ENCODE peak calls at places on chromosomes 6 and 20, in ten cellular contexts. One of them, this sample, is unnamed.

GRCh38 chr20:47306095-47306494 is 50.4 kb downstream of the ZMYND8 start:
- DNase-seq in effector CD4-positive, alpha-beta T cell: no peak
- DNase-seq in stimulated activated CD4-positive, alpha-beta T cell treated with anti-CD3 and anti-CD28 coated beads, Interleukin-2, amount 100 ng/mL, for 48 hours: no peak
- DNase-seq in AG08395: no peak
- DNase-seq in H4: no peak
- DNase-seq in AG10803: no peak
- DNase-seq in pancreas: no peak
- DNase-seq in HAP-1: no peak
- DNase-seq in adrenal gland: peak
- DNase-seq in stimulated activated CD8-positive, alpha-beta memory T cell treated with anti-CD3 and anti-CD28 coated beads, Interleukin-2, amount 100 ng/mL, for 48 hours: no peak
- DNase-seq in this sample: no peak

GRCh38 chr6:108796875-108797274 is 51.3 kb upstream of the ARMC2 start:
- DNase-seq in AG10803: no peak
- DNase-seq in effector CD4-positive, alpha-beta T cell: no peak
- DNase-seq in AG08395: no peak
- DNase-seq in H4: no peak
- DNase-seq in stimulated activated CD8-positive, alpha-beta memory T cell treated with anti-CD3 and anti-CD28 coated beads, Interleukin-2, amount 100 ng/mL, for 48 hours: no peak
- DNase-seq in HAP-1: peak
- DNase-seq in adrenal gland: no peak
- DNase-seq in pancreas: no peak
- DNase-seq in stimulated activated CD4-positive, alpha-beta T cell treated with anti-CD3 and anti-CD28 coated beads, Interleukin-2, amount 100 ng/mL, for 48 hours: no peak
- DNase-seq in this sample: no peak

GRCh38 chr20:23156170-23156841 is 70.2 kb upstream of the CD93 start:
- DNase-seq in pancreas: no peak
- DNase-seq in adrenal gland: peak
- DNase-seq in H4: peak
- DNase-seq in effector CD4-positive, alpha-beta T cell: no peak
- DNase-seq in HAP-1: no peak
- DNase-seq in stimulated activated CD8-positive, alpha-beta memory T cell treated with anti-CD3 and anti-CD28 coated beads, Interleukin-2, amount 100 ng/mL, for 48 hours: no peak
- DNase-seq in AG10803: peak
- DNase-seq in stimulated activated CD4-positive, alpha-beta T cell treated with anti-CD3 and anti-CD28 coated beads, Interleukin-2, amount 100 ng/mL, for 48 hours: no peak
- DNase-seq in AG08395: peak
- DNase-seq in this sample: peak

GRCh38 chr6:144753023-144753705 is 468.0 kb downstream of the UTRN start:
- DNase-seq in AG08395: no peak
- DNase-seq in adrenal gland: no peak
- DNase-seq in HAP-1: no peak
- DNase-seq in pancreas: no peak
- DNase-seq in effector CD4-positive, alpha-beta T cell: no peak
- DNase-seq in AG10803: no peak
- DNase-seq in H4: no peak
- DNase-seq in stimulated activated CD4-positive, alpha-beta T cell treated with anti-CD3 and anti-CD28 coated beads, Interleukin-2, amount 100 ng/mL, for 48 hours: no peak
- DNase-seq in stimulated activated CD8-positive, alpha-beta memory T cell treated with anti-CD3 and anti-CD28 coated beads, Interleukin-2, amount 100 ng/mL, for 48 hours: no peak
- DNase-seq in this sample: no peak

GRCh38 chr20:8318999-8319614 is 187.0 kb downstream of the PLCB1 start:
- DNase-seq in effector CD4-positive, alpha-beta T cell: no peak
- DNase-seq in AG10803: no peak
- DNase-seq in pancreas: no peak
- DNase-seq in stimulated activated CD8-positive, alpha-beta memory T cell treated with anti-CD3 and anti-CD28 coated beads, Interleukin-2, amount 100 ng/mL, for 48 hours: no peak
- DNase-seq in HAP-1: no peak
- DNase-seq in adrenal gland: no peak
- DNase-seq in stimulated activated CD4-positive, alpha-beta T cell treated with anti-CD3 and anti-CD28 coated beads, Interleukin-2, amount 100 ng/mL, for 48 hours: no peak
- DNase-seq in AG08395: no peak
- DNase-seq in H4: no peak
- DNase-seq in this sample: no peak

GRCh38 chr6:116648161-116648560 is 20.4 kb downstream of the ZUP1 start:
- DNase-seq in HAP-1: no peak
- DNase-seq in effector CD4-positive, alpha-beta T cell: no peak
- DNase-seq in AG08395: no peak
- DNase-seq in stimulated activated CD8-positive, alpha-beta memory T cell treated with anti-CD3 and anti-CD28 coated beads, Interleukin-2, amount 100 ng/mL, for 48 hours: no peak
- DNase-seq in H4: no peak
- DNase-seq in pancreas: no peak
- DNase-seq in AG10803: no peak
- DNase-seq in stimulated activated CD4-positive, alpha-beta T cell treated with anti-CD3 and anti-CD28 coated beads, Interleukin-2, amount 100 ng/mL, for 48 hours: no peak
- DNase-seq in adrenal gland: no peak
- DNase-seq in this sample: no peak

GRCh38 chr6:35181933-35182612 is 31.7 kb upstream of the SCUBE3 start:
- DNase-seq in H4: peak
- DNase-seq in stimulated activated CD8-positive, alpha-beta memory T cell treated with anti-CD3 and anti-CD28 coated beads, Interleukin-2, amount 100 ng/mL, for 48 hours: no peak
- DNase-seq in pancreas: no peak
- DNase-seq in adrenal gland: peak
- DNase-seq in AG10803: peak
- DNase-seq in effector CD4-positive, alpha-beta T cell: no peak
- DNase-seq in HAP-1: no peak
- DNase-seq in AG08395: peak
- DNase-seq in stimulated activated CD4-positive, alpha-beta T cell treated with anti-CD3 and anti-CD28 coated beads, Interleukin-2, amount 100 ng/mL, for 48 hours: no peak
- DNase-seq in this sample: peak

GRCh38 chr6:2733324-2733723 is 17.4 kb downstream of the MYLK4 start:
- DNase-seq in pancreas: no peak
- DNase-seq in adrenal gland: peak
- DNase-seq in AG08395: no peak
- DNase-seq in stimulated activated CD4-positive, alpha-beta T cell treated with anti-CD3 and anti-CD28 coated beads, Interleukin-2, amount 100 ng/mL, for 48 hours: peak
- DNase-seq in effector CD4-positive, alpha-beta T cell: no peak
- DNase-seq in stimulated activated CD8-positive, alpha-beta memory T cell treated with anti-CD3 and anti-CD28 coated beads, Interleukin-2, amount 100 ng/mL, for 48 hours: peak
- DNase-seq in AG10803: no peak
- DNase-seq in H4: no peak
- DNase-seq in HAP-1: no peak
- DNase-seq in this sample: peak

GRCh38 chr6:75234126-75234865 is 9.3 kb downstream of the COX7A2 start:
- DNase-seq in AG10803: no peak
- DNase-seq in effector CD4-positive, alpha-beta T cell: no peak
- DNase-seq in H4: no peak
- DNase-seq in pancreas: no peak
- DNase-seq in AG08395: no peak
- DNase-seq in stimulated activated CD4-positive, alpha-beta T cell treated with anti-CD3 and anti-CD28 coated beads, Interleukin-2, amount 100 ng/mL, for 48 hours: no peak
- DNase-seq in HAP-1: no peak
- DNase-seq in adrenal gland: no peak
- DNase-seq in stimulated activated CD8-positive, alpha-beta memory T cell treated with anti-CD3 and anti-CD28 coated beads, Interleukin-2, amount 100 ng/mL, for 48 hours: no peak
- DNase-seq in this sample: no peak

GRCh38 chr20:50070361-50070760 is 42.6 kb downstream of the UBE2V1 start:
- DNase-seq in HAP-1: no peak
- DNase-seq in AG08395: no peak
- DNase-seq in stimulated activated CD4-positive, alpha-beta T cell treated with anti-CD3 and anti-CD28 coated beads, Interleukin-2, amount 100 ng/mL, for 48 hours: no peak
- DNase-seq in pancreas: no peak
- DNase-seq in adrenal gland: no peak
- DNase-seq in effector CD4-positive, alpha-beta T cell: no peak
- DNase-seq in AG10803: no peak
- DNase-seq in stimulated activated CD8-positive, alpha-beta memory T cell treated with anti-CD3 and anti-CD28 coated beads, Interleukin-2, amount 100 ng/mL, for 48 hours: no peak
- DNase-seq in H4: no peak
- DNase-seq in this sample: no peak

GRCh38 chr20:46230811-46231282 is 77.5 kb downstream of the CDH22 start:
- DNase-seq in stimulated activated CD4-positive, alpha-beta T cell treated with anti-CD3 and anti-CD28 coated beads, Interleukin-2, amount 100 ng/mL, for 48 hours: no peak
- DNase-seq in adrenal gland: no peak
- DNase-seq in HAP-1: peak
- DNase-seq in pancreas: no peak
- DNase-seq in AG08395: peak
- DNase-seq in effector CD4-positive, alpha-beta T cell: no peak
- DNase-seq in AG10803: peak
- DNase-seq in stimulated activated CD8-positive, alpha-beta memory T cell treated with anti-CD3 and anti-CD28 coated beads, Interleukin-2, amount 100 ng/mL, for 48 hours: no peak
- DNase-seq in H4: no peak
- DNase-seq in this sample: peak

GRCh38 chr6:157099912-157100593 is 223.3 kb downstream of the TMEM242 start:
- DNase-seq in AG10803: no peak
- DNase-seq in pancreas: no peak
- DNase-seq in stimulated activated CD4-positive, alpha-beta T cell treated with anti-CD3 and anti-CD28 coated beads, Interleukin-2, amount 100 ng/mL, for 48 hours: peak
- DNase-seq in adrenal gland: no peak
- DNase-seq in effector CD4-positive, alpha-beta T cell: peak
- DNase-seq in stimulated activated CD8-positive, alpha-beta memory T cell treated with anti-CD3 and anti-CD28 coated beads, Interleukin-2, amount 100 ng/mL, for 48 hours: no peak
- DNase-seq in HAP-1: no peak
- DNase-seq in AG08395: no peak
- DNase-seq in H4: no peak
- DNase-seq in this sample: no peak

GRCh38 chr6:16711551-16712249 is 49.6 kb downstream of the ATXN1 start:
- DNase-seq in AG10803: no peak
- DNase-seq in effector CD4-positive, alpha-beta T cell: peak
- DNase-seq in H4: peak
- DNase-seq in AG08395: no peak
- DNase-seq in pancreas: no peak
- DNase-seq in adrenal gland: no peak
- DNase-seq in HAP-1: no peak
- DNase-seq in stimulated activated CD4-positive, alpha-beta T cell treated with anti-CD3 and anti-CD28 coated beads, Interleukin-2, amount 100 ng/mL, for 48 hours: no peak
- DNase-seq in stimulated activated CD8-positive, alpha-beta memory T cell treated with anti-CD3 and anti-CD28 coated beads, Interleukin-2, amount 100 ng/mL, for 48 hours: no peak
- DNase-seq in this sample: peak

GRCh38 chr6:45488884-45489283 is 111.2 kb upstream of the SUPT3H start:
- DNase-seq in H4: no peak
- DNase-seq in stimulated activated CD8-positive, alpha-beta memory T cell treated with anti-CD3 and anti-CD28 coated beads, Interleukin-2, amount 100 ng/mL, for 48 hours: no peak
- DNase-seq in AG08395: no peak
- DNase-seq in effector CD4-positive, alpha-beta T cell: no peak
- DNase-seq in pancreas: no peak
- DNase-seq in adrenal gland: no peak
- DNase-seq in AG10803: no peak
- DNase-seq in stimulated activated CD4-positive, alpha-beta T cell treated with anti-CD3 and anti-CD28 coated beads, Interleukin-2, amount 100 ng/mL, for 48 hours: no peak
- DNase-seq in HAP-1: no peak
- DNase-seq in this sample: no peak

GRCh38 chr6:99026135-99026534 is 78.4 kb upstream of the FBXL4 start:
- DNase-seq in stimulated activated CD4-positive, alpha-beta T cell treated with anti-CD3 and anti-CD28 coated beads, Interleukin-2, amount 100 ng/mL, for 48 hours: no peak
- DNase-seq in stimulated activated CD8-positive, alpha-beta memory T cell treated with anti-CD3 and anti-CD28 coated beads, Interleukin-2, amount 100 ng/mL, for 48 hours: no peak
- DNase-seq in effector CD4-positive, alpha-beta T cell: no peak
- DNase-seq in AG08395: no peak
- DNase-seq in H4: no peak
- DNase-seq in HAP-1: no peak
- DNase-seq in adrenal gland: no peak
- DNase-seq in pancreas: no peak
- DNase-seq in AG10803: no peak
- DNase-seq in this sample: no peak

GRCh38 chr6:40774932-40775331 is 187.8 kb upstream of the LRFN2 start:
- DNase-seq in HAP-1: no peak
- DNase-seq in adrenal gland: no peak
- DNase-seq in pancreas: no peak
- DNase-seq in AG08395: no peak
- DNase-seq in stimulated activated CD8-positive, alpha-beta memory T cell treated with anti-CD3 and anti-CD28 coated beads, Interleukin-2, amount 100 ng/mL, for 48 hours: no peak
- DNase-seq in H4: no peak
- DNase-seq in effector CD4-positive, alpha-beta T cell: no peak
- DNase-seq in AG10803: no peak
- DNase-seq in stimulated activated CD4-positive, alpha-beta T cell treated with anti-CD3 and anti-CD28 coated beads, Interleukin-2, amount 100 ng/mL, for 48 hours: no peak
- DNase-seq in this sample: no peak

GRCh38 chr6:106421491-106421890 is 61.0 kb downstream of the CRYBG1 start:
- DNase-seq in stimulated activated CD4-positive, alpha-beta T cell treated with anti-CD3 and anti-CD28 coated beads, Interleukin-2, amount 100 ng/mL, for 48 hours: no peak
- DNase-seq in H4: no peak
- DNase-seq in HAP-1: no peak
- DNase-seq in AG08395: no peak
- DNase-seq in effector CD4-positive, alpha-beta T cell: no peak
- DNase-seq in AG10803: no peak
- DNase-seq in pancreas: no peak
- DNase-seq in adrenal gland: no peak
- DNase-seq in stimulated activated CD8-positive, alpha-beta memory T cell treated with anti-CD3 and anti-CD28 coated beads, Interleukin-2, amount 100 ng/mL, for 48 hours: no peak
- DNase-seq in this sample: peak

GRCh38 chr6:43508481-43509141 is 1.5 kb downstream of the LRRC73 start:
- DNase-seq in pancreas: no peak
- DNase-seq in HAP-1: no peak
- DNase-seq in effector CD4-positive, alpha-beta T cell: no peak
- DNase-seq in stimulated activated CD8-positive, alpha-beta memory T cell treated with anti-CD3 and anti-CD28 coated beads, Interleukin-2, amount 100 ng/mL, for 48 hours: no peak
- DNase-seq in AG08395: no peak
- DNase-seq in H4: no peak
- DNase-seq in adrenal gland: no peak
- DNase-seq in AG10803: no peak
- DNase-seq in stimulated activated CD4-positive, alpha-beta T cell treated with anti-CD3 and anti-CD28 coated beads, Interleukin-2, amount 100 ng/mL, for 48 hours: no peak
- DNase-seq in this sample: no peak

GRCh38 chr6:39357998-39358686 is 35.6 kb upstream of the KCNK16 start:
- DNase-seq in effector CD4-positive, alpha-beta T cell: no peak
- DNase-seq in AG10803: peak
- DNase-seq in AG08395: peak
- DNase-seq in pancreas: peak
- DNase-seq in H4: peak
- DNase-seq in HAP-1: no peak
- DNase-seq in stimulated activated CD8-positive, alpha-beta memory T cell treated with anti-CD3 and anti-CD28 coated beads, Interleukin-2, amount 100 ng/mL, for 48 hours: no peak
- DNase-seq in stimulated activated CD4-positive, alpha-beta T cell treated with anti-CD3 and anti-CD28 coated beads, Interleukin-2, amount 100 ng/mL, for 48 hours: no peak
- DNase-seq in adrenal gland: peak
- DNase-seq in this sample: peak

GRCh38 chr20:37096415-37097039 is 730 bp upstream of the RBL1 start:
- DNase-seq in HAP-1: peak
- DNase-seq in pancreas: no peak
- DNase-seq in adrenal gland: no peak
- DNase-seq in H4: no peak
- DNase-seq in effector CD4-positive, alpha-beta T cell: no peak
- DNase-seq in stimulated activated CD8-positive, alpha-beta memory T cell treated with anti-CD3 and anti-CD28 coated beads, Interleukin-2, amount 100 ng/mL, for 48 hours: no peak
- DNase-seq in AG10803: no peak
- DNase-seq in AG08395: no peak
- DNase-seq in stimulated activated CD4-positive, alpha-beta T cell treated with anti-CD3 and anti-CD28 coated beads, Interleukin-2, amount 100 ng/mL, for 48 hours: no peak
- DNase-seq in this sample: no peak

GRCh38 chr6:11343963-11344714 is 111.7 kb upstream of the NEDD9 start:
- DNase-seq in AG10803: no peak
- DNase-seq in AG08395: no peak
- DNase-seq in stimulated activated CD4-positive, alpha-beta T cell treated with anti-CD3 and anti-CD28 coated beads, Interleukin-2, amount 100 ng/mL, for 48 hours: no peak
- DNase-seq in pancreas: no peak
- DNase-seq in stimulated activated CD8-positive, alpha-beta memory T cell treated with anti-CD3 and anti-CD28 coated beads, Interleukin-2, amount 100 ng/mL, for 48 hours: no peak
- DNase-seq in adrenal gland: no peak
- DNase-seq in effector CD4-positive, alpha-beta T cell: no peak
- DNase-seq in H4: no peak
- DNase-seq in HAP-1: no peak
- DNase-seq in this sample: no peak

GRCh38 chr20:62668441-62669027 is 26.2 kb downstream of the SLCO4A1 start:
- DNase-seq in stimulated activated CD8-positive, alpha-beta memory T cell treated with anti-CD3 and anti-CD28 coated beads, Interleukin-2, amount 100 ng/mL, for 48 hours: no peak
- DNase-seq in H4: peak
- DNase-seq in AG08395: peak
- DNase-seq in effector CD4-positive, alpha-beta T cell: peak
- DNase-seq in AG10803: peak
- DNase-seq in HAP-1: peak
- DNase-seq in adrenal gland: peak
- DNase-seq in stimulated activated CD4-positive, alpha-beta T cell treated with anti-CD3 and anti-CD28 coated beads, Interleukin-2, amount 100 ng/mL, for 48 hours: peak
- DNase-seq in pancreas: peak
- DNase-seq in this sample: peak

GRCh38 chr6:24323632-24324337 is 34.1 kb downstream of the DCDC2 start:
- DNase-seq in adrenal gland: no peak
- DNase-seq in AG10803: no peak
- DNase-seq in pancreas: no peak
- DNase-seq in H4: peak
- DNase-seq in stimulated activated CD8-positive, alpha-beta memory T cell treated with anti-CD3 and anti-CD28 coated beads, Interleukin-2, amount 100 ng/mL, for 48 hours: no peak
- DNase-seq in HAP-1: no peak
- DNase-seq in stimulated activated CD4-positive, alpha-beta T cell treated with anti-CD3 and anti-CD28 coated beads, Interleukin-2, amount 100 ng/mL, for 48 hours: no peak
- DNase-seq in effector CD4-positive, alpha-beta T cell: no peak
- DNase-seq in AG08395: no peak
- DNase-seq in this sample: peak

GRCh38 chr6:71410164-71410566 is 121.6 kb downstream of the OGFRL1 start:
- DNase-seq in pancreas: no peak
- DNase-seq in stimulated activated CD4-positive, alpha-beta T cell treated with anti-CD3 and anti-CD28 coated beads, Interleukin-2, amount 100 ng/mL, for 48 hours: no peak
- DNase-seq in H4: no peak
- DNase-seq in AG08395: no peak
- DNase-seq in adrenal gland: no peak
- DNase-seq in stimulated activated CD8-positive, alpha-beta memory T cell treated with anti-CD3 and anti-CD28 coated beads, Interleukin-2, amount 100 ng/mL, for 48 hours: no peak
- DNase-seq in HAP-1: no peak
- DNase-seq in AG10803: no peak
- DNase-seq in effector CD4-positive, alpha-beta T cell: no peak
- DNase-seq in this sample: no peak

GRCh38 chr20:20765696-20766095 is 53.3 kb upstream of the RALGAPA2 start:
- DNase-seq in adrenal gland: no peak
- DNase-seq in effector CD4-positive, alpha-beta T cell: no peak
- DNase-seq in stimulated activated CD4-positive, alpha-beta T cell treated with anti-CD3 and anti-CD28 coated beads, Interleukin-2, amount 100 ng/mL, for 48 hours: no peak
- DNase-seq in HAP-1: no peak
- DNase-seq in AG10803: no peak
- DNase-seq in H4: no peak
- DNase-seq in pancreas: no peak
- DNase-seq in AG08395: no peak
- DNase-seq in stimulated activated CD8-positive, alpha-beta memory T cell treated with anti-CD3 and anti-CD28 coated beads, Interleukin-2, amount 100 ng/mL, for 48 hours: no peak
- DNase-seq in this sample: no peak

GRCh38 chr20:25248501-25249172 is 752 bp downstream of the PYGB start:
- DNase-seq in stimulated activated CD8-positive, alpha-beta memory T cell treated with anti-CD3 and anti-CD28 coated beads, Interleukin-2, amount 100 ng/mL, for 48 hours: no peak
- DNase-seq in stimulated activated CD4-positive, alpha-beta T cell treated with anti-CD3 and anti-CD28 coated beads, Interleukin-2, amount 100 ng/mL, for 48 hours: no peak
- DNase-seq in adrenal gland: peak
- DNase-seq in HAP-1: peak
- DNase-seq in AG10803: peak
- DNase-seq in pancreas: peak
- DNase-seq in H4: no peak
- DNase-seq in AG08395: peak
- DNase-seq in effector CD4-positive, alpha-beta T cell: no peak
- DNase-seq in this sample: peak

GRCh38 chr20:47506335-47506734 is 4.6 kb downstream of the NCOA3 start:
- DNase-seq in stimulated activated CD8-positive, alpha-beta memory T cell treated with anti-CD3 and anti-CD28 coated beads, Interleukin-2, amount 100 ng/mL, for 48 hours: no peak
- DNase-seq in AG08395: no peak
- DNase-seq in H4: no peak
- DNase-seq in stimulated activated CD4-positive, alpha-beta T cell treated with anti-CD3 and anti-CD28 coated beads, Interleukin-2, amount 100 ng/mL, for 48 hours: no peak
- DNase-seq in AG10803: no peak
- DNase-seq in adrenal gland: no peak
- DNase-seq in effector CD4-positive, alpha-beta T cell: no peak
- DNase-seq in HAP-1: no peak
- DNase-seq in pancreas: no peak
- DNase-seq in this sample: no peak

GRCh38 chr6:124197148-124197547 is 393.5 kb downstream of the NKAIN2 start:
- DNase-seq in adrenal gland: no peak
- DNase-seq in pancreas: no peak
- DNase-seq in stimulated activated CD4-positive, alpha-beta T cell treated with anti-CD3 and anti-CD28 coated beads, Interleukin-2, amount 100 ng/mL, for 48 hours: no peak
- DNase-seq in H4: no peak
- DNase-seq in HAP-1: no peak
- DNase-seq in AG08395: no peak
- DNase-seq in stimulated activated CD8-positive, alpha-beta memory T cell treated with anti-CD3 and anti-CD28 coated beads, Interleukin-2, amount 100 ng/mL, for 48 hours: no peak
- DNase-seq in effector CD4-positive, alpha-beta T cell: no peak
- DNase-seq in AG10803: no peak
- DNase-seq in this sample: no peak